ENCODE peak calls at places on chromosome 9, in ten cellular contexts. One of them, this sample, is unnamed.

GRCh38 chr9:128002959-128003358 is 22.2 kb upstream of the EEIG1 start:
- DNase-seq in psoas muscle: no peak
- DNase-seq in fibroblast of the aortic adventitia: no peak
- DNase-seq in spleen: no peak
- DNase-seq in AG10803: no peak
- DNase-seq in tibial nerve: no peak
- DNase-seq in CD4-positive, alpha-beta memory T cell: no peak
- DNase-seq in H7: no peak
- DNase-seq in SK-N-SH: peak; percentile 45
- DNase-seq in fibroblast of lung: no peak
- DNase-seq in this sample: no peak

GRCh38 chr9:16333697-16334096 is 536.8 kb downstream of the BNC2 start:
- DNase-seq in psoas muscle: no peak
- DNase-seq in fibroblast of the aortic adventitia: no peak
- DNase-seq in spleen: no peak
- DNase-seq in AG10803: peak; percentile 48
- DNase-seq in tibial nerve: no peak
- DNase-seq in CD4-positive, alpha-beta memory T cell: no peak
- DNase-seq in H7: no peak
- DNase-seq in SK-N-SH: no peak
- DNase-seq in fibroblast of lung: peak; percentile 50
- DNase-seq in this sample: peak; percentile 99

GRCh38 chr9:124381073-124381945 is 33.9 kb downstream of the PSMB7 start:
- DNase-seq in psoas muscle: no peak
- DNase-seq in fibroblast of the aortic adventitia: no peak
- DNase-seq in spleen: no peak
- DNase-seq in AG10803: peak; percentile 72
- DNase-seq in tibial nerve: no peak
- DNase-seq in CD4-positive, alpha-beta memory T cell: no peak
- DNase-seq in H7: no peak
- DNase-seq in SK-N-SH: no peak
- DNase-seq in fibroblast of lung: peak; percentile 65
- DNase-seq in this sample: no peak

GRCh38 chr9:2234371-2234893 is 219.3 kb downstream of the SMARCA2 start:
- DNase-seq in psoas muscle: no peak
- DNase-seq in fibroblast of the aortic adventitia: peak; percentile 46
- DNase-seq in spleen: no peak
- DNase-seq in AG10803: peak; percentile 45
- DNase-seq in tibial nerve: no peak
- DNase-seq in CD4-positive, alpha-beta memory T cell: no peak
- DNase-seq in H7: no peak
- DNase-seq in SK-N-SH: peak; percentile 64
- DNase-seq in fibroblast of lung: peak; percentile 30
- DNase-seq in this sample: peak; percentile 81

GRCh38 chr9:107749787-107750444 is 260.3 kb upstream of the KLF4 start:
- DNase-seq in psoas muscle: peak; percentile 93
- DNase-seq in fibroblast of the aortic adventitia: peak; percentile 98
- DNase-seq in spleen: peak; percentile 88
- DNase-seq in AG10803: peak; percentile 96
- DNase-seq in tibial nerve: peak; percentile 85
- DNase-seq in CD4-positive, alpha-beta memory T cell: no peak
- DNase-seq in H7: peak; percentile 34
- DNase-seq in SK-N-SH: no peak
- DNase-seq in fibroblast of lung: peak; percentile 94
- DNase-seq in this sample: peak; percentile 97

GRCh38 chr9:27469583-27469982 is 54.5 kb upstream of the IFNK start:
- DNase-seq in psoas muscle: no peak
- DNase-seq in fibroblast of the aortic adventitia: no peak
- DNase-seq in spleen: no peak
- DNase-seq in AG10803: no peak
- DNase-seq in tibial nerve: no peak
- DNase-seq in CD4-positive, alpha-beta memory T cell: no peak
- DNase-seq in H7: no peak
- DNase-seq in SK-N-SH: no peak
- DNase-seq in fibroblast of lung: no peak
- DNase-seq in this sample: no peak

GRCh38 chr9:76658510-76659231 is 105.6 kb upstream of the PCA3 start:
- DNase-seq in psoas muscle: no peak
- DNase-seq in fibroblast of the aortic adventitia: peak; percentile 87
- DNase-seq in spleen: no peak
- DNase-seq in AG10803: peak; percentile 76
- DNase-seq in tibial nerve: no peak
- DNase-seq in CD4-positive, alpha-beta memory T cell: peak; percentile 42
- DNase-seq in H7: peak; percentile 22
- DNase-seq in SK-N-SH: no peak
- DNase-seq in fibroblast of lung: peak; percentile 62
- DNase-seq in this sample: no peak

GRCh38 chr9:75712690-75713089 is 177.8 kb upstream of the PCSK5 start:
- DNase-seq in psoas muscle: no peak
- DNase-seq in fibroblast of the aortic adventitia: no peak
- DNase-seq in spleen: no peak
- DNase-seq in AG10803: no peak
- DNase-seq in tibial nerve: no peak
- DNase-seq in CD4-positive, alpha-beta memory T cell: no peak
- DNase-seq in H7: no peak
- DNase-seq in SK-N-SH: no peak
- DNase-seq in fibroblast of lung: peak; percentile 34
- DNase-seq in this sample: peak; percentile 20

GRCh38 chr9:86303316-86303975 is 21.1 kb upstream of the ISCA1 start:
- DNase-seq in psoas muscle: no peak
- DNase-seq in fibroblast of the aortic adventitia: no peak
- DNase-seq in spleen: no peak
- DNase-seq in AG10803: no peak
- DNase-seq in tibial nerve: no peak
- DNase-seq in CD4-positive, alpha-beta memory T cell: peak; percentile 46
- DNase-seq in H7: peak; percentile 44
- DNase-seq in SK-N-SH: no peak
- DNase-seq in fibroblast of lung: peak; percentile 36
- DNase-seq in this sample: no peak

GRCh38 chr9:118595719-118596305 is 773.4 kb downstream of the BRINP1 start:
- DNase-seq in psoas muscle: no peak
- DNase-seq in fibroblast of the aortic adventitia: peak; percentile 31
- DNase-seq in spleen: no peak
- DNase-seq in AG10803: peak; percentile 69
- DNase-seq in tibial nerve: no peak
- DNase-seq in CD4-positive, alpha-beta memory T cell: no peak
- DNase-seq in H7: peak; percentile 22
- DNase-seq in SK-N-SH: peak; percentile 28
- DNase-seq in fibroblast of lung: peak; percentile 48
- DNase-seq in this sample: peak; percentile 9

GRCh38 chr9:87812375-87813118 is 70.1 kb upstream of the SPATA31E1 start:
- DNase-seq in psoas muscle: no peak
- DNase-seq in fibroblast of the aortic adventitia: peak; percentile 74
- DNase-seq in spleen: no peak
- DNase-seq in AG10803: peak; percentile 63
- DNase-seq in tibial nerve: no peak
- DNase-seq in CD4-positive, alpha-beta memory T cell: peak; percentile 5
- DNase-seq in H7: peak; percentile 65
- DNase-seq in SK-N-SH: peak; percentile 60
- DNase-seq in fibroblast of lung: peak; percentile 85
- DNase-seq in this sample: no peak
- H3K4me3 ChIP-seq in psoas muscle: no peak overlapping the region
- H3K4me3 ChIP-seq in fibroblast of the aortic adventitia: no peak overlapping the region
- H3K4me3 ChIP-seq in spleen: no peak overlapping the region
- H3K4me3 ChIP-seq in AG10803: no peak overlapping the region
- H3K4me3 ChIP-seq in tibial nerve: no peak overlapping the region
- H3K4me3 ChIP-seq in CD4-positive, alpha-beta memory T cell: no peak overlapping the region
- H3K4me3 ChIP-seq in H7: no peak overlapping the region
- H3K4me3 ChIP-seq in SK-N-SH: no peak overlapping the region
- H3K4me3 ChIP-seq in fibroblast of lung: no peak overlapping the region
- H3K4me3 ChIP-seq in this sample: no peak overlapping the region

DNA sequence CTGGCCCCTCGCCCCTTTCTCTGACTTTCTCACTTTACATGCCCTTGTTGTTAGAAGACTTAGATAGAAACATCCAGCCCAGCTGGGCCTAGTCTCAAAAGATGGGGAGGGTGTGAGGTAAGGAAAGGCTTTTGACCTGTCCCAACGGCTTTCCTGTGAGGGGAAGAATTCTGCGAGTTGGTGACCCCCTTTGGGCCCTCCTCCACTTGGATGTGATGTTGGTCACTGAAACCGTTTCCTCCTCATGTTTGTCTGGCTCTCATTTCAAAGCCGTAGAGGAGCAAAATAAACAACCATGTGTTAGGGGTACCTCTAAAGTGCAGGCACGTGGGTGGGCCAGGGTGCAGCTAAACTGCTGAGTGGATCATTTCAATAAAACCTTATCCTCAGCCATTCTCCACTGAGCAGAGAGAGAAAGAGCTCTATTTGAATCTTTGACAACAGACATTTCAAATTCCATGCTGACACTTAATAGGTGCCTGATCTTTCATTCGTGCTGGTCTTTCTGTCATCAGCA is 84.3 kb upstream of the MELK start:
- DNase-seq in psoas muscle: no peak
- DNase-seq in fibroblast of the aortic adventitia: no peak
- DNase-seq in spleen: peak; percentile 76
- DNase-seq in AG10803: no peak
- DNase-seq in tibial nerve: no peak
- DNase-seq in CD4-positive, alpha-beta memory T cell: no peak
- DNase-seq in H7: peak; percentile 29
- DNase-seq in SK-N-SH: no peak
- DNase-seq in fibroblast of lung: no peak
- DNase-seq in this sample: peak; percentile 22
- H3K4me3 ChIP-seq in psoas muscle: peak overlapping the region; percentile 99
- H3K4me3 ChIP-seq in fibroblast of the aortic adventitia: peak overlapping the region; percentile 71
- H3K4me3 ChIP-seq in spleen: peak overlapping the region; percentile 80
- H3K4me3 ChIP-seq in AG10803: peak overlapping the region; percentile 62
- H3K4me3 ChIP-seq in tibial nerve: peak overlapping the region; percentile 77
- H3K4me3 ChIP-seq in CD4-positive, alpha-beta memory T cell: peak overlapping the region; percentile 85
- H3K4me3 ChIP-seq in H7: peak overlapping the region; percentile 32
- H3K4me3 ChIP-seq in SK-N-SH: peak overlapping the region; percentile 56
- H3K4me3 ChIP-seq in fibroblast of lung: peak overlapping the region; percentile 50
- H3K4me3 ChIP-seq in this sample: peak overlapping the region; percentile 61

GRCh38 chr9:130211548-130212226 is 39.5 kb downstream of the NCS1 start:
- DNase-seq in psoas muscle: no peak
- DNase-seq in fibroblast of the aortic adventitia: no peak
- DNase-seq in spleen: no peak
- DNase-seq in AG10803: no peak
- DNase-seq in tibial nerve: no peak
- DNase-seq in CD4-positive, alpha-beta memory T cell: no peak
- DNase-seq in H7: no peak
- DNase-seq in SK-N-SH: no peak
- DNase-seq in fibroblast of lung: no peak
- DNase-seq in this sample: no peak
- H3K4me3 ChIP-seq in psoas muscle: no peak overlapping the region
- H3K4me3 ChIP-seq in fibroblast of the aortic adventitia: no peak overlapping the region
- H3K4me3 ChIP-seq in spleen: no peak overlapping the region
- H3K4me3 ChIP-seq in AG10803: no peak overlapping the region
- H3K4me3 ChIP-seq in tibial nerve: no peak overlapping the region
- H3K4me3 ChIP-seq in CD4-positive, alpha-beta memory T cell: no peak overlapping the region
- H3K4me3 ChIP-seq in H7: no peak overlapping the region
- H3K4me3 ChIP-seq in SK-N-SH: no peak overlapping the region
- H3K4me3 ChIP-seq in fibroblast of lung: no peak overlapping the region
- H3K4me3 ChIP-seq in this sample: no peak overlapping the region

GRCh38 chr9:121302341-121302740 is 34.4 kb downstream of the GSN start:
- DNase-seq in psoas muscle: no peak
- DNase-seq in fibroblast of the aortic adventitia: no peak
- DNase-seq in spleen: peak; percentile 16
- DNase-seq in AG10803: no peak
- DNase-seq in tibial nerve: peak; percentile 11
- DNase-seq in CD4-positive, alpha-beta memory T cell: no peak
- DNase-seq in H7: no peak
- DNase-seq in SK-N-SH: no peak
- DNase-seq in fibroblast of lung: no peak
- DNase-seq in this sample: no peak

GRCh38 chr9:121302786-121303185 is 34.8 kb downstream of the GSN start:
- DNase-seq in psoas muscle: no peak
- DNase-seq in fibroblast of the aortic adventitia: no peak
- DNase-seq in spleen: peak; percentile 46
- DNase-seq in AG10803: no peak
- DNase-seq in tibial nerve: peak; percentile 12
- DNase-seq in CD4-positive, alpha-beta memory T cell: no peak
- DNase-seq in H7: no peak
- DNase-seq in SK-N-SH: no peak
- DNase-seq in fibroblast of lung: no peak
- DNase-seq in this sample: no peak

GRCh38 chr9:121300283-121301119 is 32.5 kb downstream of the GSN start:
- DNase-seq in psoas muscle: no peak
- DNase-seq in fibroblast of the aortic adventitia: no peak
- DNase-seq in spleen: peak; percentile 31
- DNase-seq in AG10803: no peak
- DNase-seq in tibial nerve: peak; percentile 11
- DNase-seq in CD4-positive, alpha-beta memory T cell: no peak
- DNase-seq in H7: no peak
- DNase-seq in SK-N-SH: no peak
- DNase-seq in fibroblast of lung: no peak
- DNase-seq in this sample: no peak

GRCh38 chr9:121303456-121304451 is 35.8 kb downstream of the GSN start:
- DNase-seq in psoas muscle: no peak
- DNase-seq in fibroblast of the aortic adventitia: no peak
- DNase-seq in spleen: peak; percentile 38
- DNase-seq in AG10803: no peak
- DNase-seq in tibial nerve: peak; percentile 17
- DNase-seq in CD4-positive, alpha-beta memory T cell: no peak
- DNase-seq in H7: no peak
- DNase-seq in SK-N-SH: no peak
- DNase-seq in fibroblast of lung: no peak
- DNase-seq in this sample: no peak

GRCh38 chr9:121301881-121302286 is 33.9 kb downstream of the GSN start:
- DNase-seq in psoas muscle: no peak
- DNase-seq in fibroblast of the aortic adventitia: no peak
- DNase-seq in spleen: peak; percentile 40
- DNase-seq in AG10803: no peak
- DNase-seq in tibial nerve: peak; percentile 11
- DNase-seq in CD4-positive, alpha-beta memory T cell: no peak
- DNase-seq in H7: no peak
- DNase-seq in SK-N-SH: no peak
- DNase-seq in fibroblast of lung: no peak
- DNase-seq in this sample: no peak
- H3K4me3 ChIP-seq in psoas muscle: peak overlapping the region; percentile 75
- H3K4me3 ChIP-seq in fibroblast of the aortic adventitia: no peak overlapping the region
- H3K4me3 ChIP-seq in spleen: no peak overlapping the region
- H3K4me3 ChIP-seq in AG10803: no peak overlapping the region
- H3K4me3 ChIP-seq in tibial nerve: peak overlapping the region; percentile 72
- H3K4me3 ChIP-seq in CD4-positive, alpha-beta memory T cell: no peak overlapping the region
- H3K4me3 ChIP-seq in H7: no peak overlapping the region
- H3K4me3 ChIP-seq in SK-N-SH: no peak overlapping the region
- H3K4me3 ChIP-seq in fibroblast of lung: no peak overlapping the region
- H3K4me3 ChIP-seq in this sample: no peak overlapping the region

GRCh38 chr9:102518324-102518723 is 476.8 kb upstream of the CYLC2 start:
- DNase-seq in psoas muscle: no peak
- DNase-seq in fibroblast of the aortic adventitia: no peak
- DNase-seq in spleen: no peak
- DNase-seq in AG10803: no peak
- DNase-seq in tibial nerve: no peak
- DNase-seq in CD4-positive, alpha-beta memory T cell: no peak
- DNase-seq in H7: no peak
- DNase-seq in SK-N-SH: no peak
- DNase-seq in fibroblast of lung: no peak
- DNase-seq in this sample: no peak

GRCh38 chr9:102514541-102514940 is 480.6 kb upstream of the CYLC2 start:
- DNase-seq in psoas muscle: no peak
- DNase-seq in fibroblast of the aortic adventitia: no peak
- DNase-seq in spleen: no peak
- DNase-seq in AG10803: no peak
- DNase-seq in tibial nerve: no peak
- DNase-seq in CD4-positive, alpha-beta memory T cell: no peak
- DNase-seq in H7: no peak
- DNase-seq in SK-N-SH: no peak
- DNase-seq in fibroblast of lung: no peak
- DNase-seq in this sample: no peak
- H3K4me3 ChIP-seq in psoas muscle: no peak overlapping the region
- H3K4me3 ChIP-seq in fibroblast of the aortic adventitia: no peak overlapping the region
- H3K4me3 ChIP-seq in spleen: no peak overlapping the region
- H3K4me3 ChIP-seq in AG10803: no peak overlapping the region
- H3K4me3 ChIP-seq in tibial nerve: no peak overlapping the region
- H3K4me3 ChIP-seq in CD4-positive, alpha-beta memory T cell: no peak overlapping the region
- H3K4me3 ChIP-seq in H7: no peak overlapping the region
- H3K4me3 ChIP-seq in SK-N-SH: no peak overlapping the region
- H3K4me3 ChIP-seq in fibroblast of lung: no peak overlapping the region
- H3K4me3 ChIP-seq in this sample: no peak overlapping the region